ENCODE peak calls at places on chromosomes 16 and 17, in five cellular contexts. One of them, this sample, is unnamed. For H3K36me3, the result is how much of the 10 kb centered on the place peaks cover.

GRCh38 chr17:75771334-75772281 is 6.6 kb upstream of the GALK1 start:
- DNase-seq in heart right ventricle: no peak
- DNase-seq in left ventricle myocardium inferior: no peak
- DNase-seq in OCI-LY7: peak
- DNase-seq in iPS DF 6.9: no peak
- DNase-seq in this sample: no peak

GRCh38 chr17:10337976-10338375 is 34.8 kb downstream of the MYH13 start:
- DNase-seq in left ventricle myocardium inferior: no peak
- DNase-seq in OCI-LY7: no peak
- DNase-seq in iPS DF 6.9: no peak
- DNase-seq in heart right ventricle: no peak
- DNase-seq in this sample: no peak

GRCh38 chr16:2768403-2769089 is 8.5 kb downstream of the ELOB start:
- DNase-seq in heart right ventricle: no peak
- DNase-seq in left ventricle myocardium inferior: no peak
- DNase-seq in iPS DF 6.9: no peak
- DNase-seq in OCI-LY7: no peak
- DNase-seq in this sample: no peak

GRCh38 chr17:81422776-81423697 is 27.8 kb downstream of the BAHCC1 start:
- DNase-seq in heart right ventricle: peak
- DNase-seq in left ventricle myocardium inferior: peak
- DNase-seq in OCI-LY7: no peak
- DNase-seq in iPS DF 6.9: no peak
- DNase-seq in this sample: no peak

GRCh38 chr17:76446449-76447231 is 6.3 kb downstream of the UBE2O start:
- DNase-seq in left ventricle myocardium inferior: no peak
- DNase-seq in heart right ventricle: no peak
- DNase-seq in iPS DF 6.9: no peak
- DNase-seq in OCI-LY7: no peak
- DNase-seq in this sample: no peak

GRCh38 chr17:9226794-9227135 is 205.5 kb downstream of the NTN1 start:
- DNase-seq in left ventricle myocardium inferior: no peak
- DNase-seq in heart right ventricle: no peak
- DNase-seq in iPS DF 6.9: no peak
- DNase-seq in OCI-LY7: no peak
- DNase-seq in this sample: no peak

GRCh38 chr16:54931757-54932660 is 1.3 kb downstream of the IRX5 start:
- DNase-seq in iPS DF 6.9: no peak
- DNase-seq in OCI-LY7: no peak
- DNase-seq in heart right ventricle: no peak
- DNase-seq in left ventricle myocardium inferior: no peak
- DNase-seq in this sample: no peak

GRCh38 chr17:82065193-82065637 is 389 bp downstream of the DUS1L start:
- DNase-seq in heart right ventricle: no peak
- DNase-seq in OCI-LY7: no peak
- DNase-seq in iPS DF 6.9: no peak
- DNase-seq in left ventricle myocardium inferior: no peak
- DNase-seq in this sample: no peak

GRCh38 chr17:19766421-19767270 is 18.5 kb upstream of the ALDH3A1 start:
- DNase-seq in OCI-LY7: peak
- DNase-seq in left ventricle myocardium inferior: peak
- DNase-seq in iPS DF 6.9: peak
- DNase-seq in heart right ventricle: peak
- DNase-seq in this sample: peak

GRCh38 chr17:49217651-49218413 is 7.3 kb downstream of the ABI3 start:
- DNase-seq in iPS DF 6.9: no peak
- DNase-seq in heart right ventricle: peak
- DNase-seq in OCI-LY7: peak
- DNase-seq in left ventricle myocardium inferior: peak
- DNase-seq in this sample: peak

GRCh38 chr16:4330277-4330882 is 14.5 kb downstream of the GLIS2 start:
- DNase-seq in left ventricle myocardium inferior: peak
- DNase-seq in iPS DF 6.9: no peak
- DNase-seq in OCI-LY7: peak
- DNase-seq in heart right ventricle: peak
- DNase-seq in this sample: peak

GRCh38 chr17:77482375-77483127 is 341.8 kb downstream of the SEC14L1 start:
- DNase-seq in OCI-LY7: no peak
- DNase-seq in iPS DF 6.9: no peak
- DNase-seq in heart right ventricle: no peak
- DNase-seq in left ventricle myocardium inferior: no peak
- DNase-seq in this sample: no peak

GRCh38 chr17:37239690-37240344 is 136.0 kb upstream of the C17orf78 start:
- DNase-seq in OCI-LY7: peak
- DNase-seq in heart right ventricle: no peak
- DNase-seq in iPS DF 6.9: no peak
- DNase-seq in left ventricle myocardium inferior: no peak
- DNase-seq in this sample: peak

GRCh38 chr16:34078697-34079096 is 619.3 kb downstream of the TP53TG3F start:
- DNase-seq in iPS DF 6.9: no peak
- DNase-seq in heart right ventricle: no peak
- DNase-seq in OCI-LY7: no peak
- DNase-seq in left ventricle myocardium inferior: no peak
- DNase-seq in this sample: no peak

GRCh38 chr16:38941-39892 is 14.2 kb downstream of the POLR3K start:
- DNase-seq in heart right ventricle: no peak
- DNase-seq in iPS DF 6.9: no peak
- DNase-seq in OCI-LY7: peak
- DNase-seq in left ventricle myocardium inferior: no peak
- DNase-seq in this sample: peak

GRCh38 chr17:65278050-65278819 is 141.1 kb downstream of the RGS9 start:
- DNase-seq in left ventricle myocardium inferior: no peak
- DNase-seq in iPS DF 6.9: no peak
- DNase-seq in heart right ventricle: peak
- DNase-seq in OCI-LY7: peak
- DNase-seq in this sample: no peak

GRCh38 chr16:15057755-15058417 is 2.0 kb upstream of the NTAN1 start:
- DNase-seq in OCI-LY7: no peak
- DNase-seq in left ventricle myocardium inferior: no peak
- DNase-seq in iPS DF 6.9: no peak
- DNase-seq in heart right ventricle: no peak
- DNase-seq in this sample: no peak

GRCh38 chr16:57091200-57091989 is 988 bp upstream of the CPNE2 start:
- DNase-seq in OCI-LY7: no peak
- DNase-seq in heart right ventricle: peak
- DNase-seq in left ventricle myocardium inferior: peak
- DNase-seq in iPS DF 6.9: peak
- DNase-seq in this sample: no peak

GRCh38 chr17:63425478-63425877 is 20.6 kb downstream of the CYB561 start:
- DNase-seq in left ventricle myocardium inferior: peak
- DNase-seq in heart right ventricle: peak
- DNase-seq in OCI-LY7: peak
- DNase-seq in iPS DF 6.9: no peak
- DNase-seq in this sample: peak

GRCh38 chr16:51937771-51938170 is 609.2 kb downstream of the TOX3 start:
- DNase-seq in heart right ventricle: no peak
- DNase-seq in iPS DF 6.9: no peak
- DNase-seq in OCI-LY7: no peak
- DNase-seq in left ventricle myocardium inferior: no peak
- DNase-seq in this sample: no peak

GRCh38 chr16:1164975-1165374 is 12.1 kb downstream of the CACNA1H start:
- DNase-seq in left ventricle myocardium inferior: no peak
- DNase-seq in heart right ventricle: no peak
- DNase-seq in iPS DF 6.9: no peak
- DNase-seq in OCI-LY7: no peak
- DNase-seq in this sample: no peak

GRCh38 chr16:48384982-48385271 is 286 bp downstream of the SIAH1 start:
- DNase-seq in heart right ventricle: peak
- DNase-seq in left ventricle myocardium inferior: peak
- DNase-seq in OCI-LY7: no peak
- DNase-seq in iPS DF 6.9: no peak
- DNase-seq in this sample: no peak

GRCh38 chr17:72305472-72305871 is 184.7 kb downstream of the SOX9 start:
- DNase-seq in heart right ventricle: no peak
- DNase-seq in iPS DF 6.9: no peak
- DNase-seq in left ventricle myocardium inferior: no peak
- DNase-seq in OCI-LY7: no peak
- DNase-seq in this sample: no peak

GRCh38 chr17:2883544-2884203 is 87.4 kb downstream of the RAP1GAP2 start:
- DNase-seq in left ventricle myocardium inferior: peak
- DNase-seq in iPS DF 6.9: no peak
- DNase-seq in heart right ventricle: peak
- DNase-seq in OCI-LY7: no peak
- DNase-seq in this sample: no peak

GRCh38 chr17:78032166-78032565 is 73.7 kb downstream of the TNRC6C start:
- DNase-seq in iPS DF 6.9: no peak
- DNase-seq in heart right ventricle: no peak
- DNase-seq in OCI-LY7: no peak
- DNase-seq in left ventricle myocardium inferior: no peak
- DNase-seq in this sample: no peak

GRCh38 chr16:986925-987581 is 5.5 kb downstream of the SOX8 start:
- DNase-seq in left ventricle myocardium inferior: no peak
- DNase-seq in iPS DF 6.9: no peak
- DNase-seq in OCI-LY7: no peak
- DNase-seq in heart right ventricle: no peak
- DNase-seq in this sample: no peak

GRCh38 chr16:27472091-27473020 is 70.4 kb downstream of the IL21R start:
- DNase-seq in iPS DF 6.9: no peak
- DNase-seq in left ventricle myocardium inferior: no peak
- DNase-seq in heart right ventricle: no peak
- DNase-seq in OCI-LY7: no peak
- DNase-seq in this sample: no peak

GRCh38 chr17:42992872-42993271 is 5.3 kb upstream of the RPL27 start:
- DNase-seq in OCI-LY7: no peak
- DNase-seq in left ventricle myocardium inferior: no peak
- DNase-seq in iPS DF 6.9: no peak
- DNase-seq in heart right ventricle: no peak
- DNase-seq in this sample: no peak

GRCh38 chr16:14309001-14309886 is 238.1 kb downstream of the MRTFB start:
- DNase-seq in heart right ventricle: no peak
- DNase-seq in left ventricle myocardium inferior: no peak
- DNase-seq in iPS DF 6.9: no peak
- DNase-seq in OCI-LY7: peak
- DNase-seq in this sample: no peak

GRCh38 chr16:48081656-48082055 is 74.1 kb downstream of the ABCC12 start:
- DNase-seq in iPS DF 6.9: no peak
- DNase-seq in OCI-LY7: no peak
- DNase-seq in left ventricle myocardium inferior: no peak
- DNase-seq in heart right ventricle: no peak
- DNase-seq in this sample: no peak

GRCh38 chr17:27651411-27652345 is 20.7 kb downstream of the LGALS9 start:
- DNase-seq in OCI-LY7: peak
- DNase-seq in heart right ventricle: peak
- DNase-seq in left ventricle myocardium inferior: peak
- DNase-seq in iPS DF 6.9: peak
- DNase-seq in this sample: peak

GRCh38 chr16:3157229-3158013 is 22.6 kb downstream of the ZNF213 start:
- DNase-seq in heart right ventricle: peak
- DNase-seq in left ventricle myocardium inferior: peak
- DNase-seq in OCI-LY7: peak
- DNase-seq in iPS DF 6.9: no peak
- DNase-seq in this sample: peak

GRCh38 chr16:85452364-85453178 is 160.6 kb upstream of the GSE1 start:
- DNase-seq in left ventricle myocardium inferior: no peak
- DNase-seq in OCI-LY7: no peak
- DNase-seq in heart right ventricle: no peak
- DNase-seq in iPS DF 6.9: no peak
- DNase-seq in this sample: no peak

GRCh38 chr17:35514561-35514960 is 22.9 kb downstream of the SLFN12L start:
- DNase-seq in iPS DF 6.9: no peak
- DNase-seq in OCI-LY7: no peak
- DNase-seq in left ventricle myocardium inferior: no peak
- DNase-seq in heart right ventricle: no peak
- DNase-seq in this sample: no peak

GRCh38 chr17:38719284-38719942 is 10.7 kb upstream of the CISD3 start:
- DNase-seq in left ventricle myocardium inferior: no peak
- DNase-seq in heart right ventricle: no peak
- DNase-seq in OCI-LY7: no peak
- DNase-seq in iPS DF 6.9: no peak
- DNase-seq in this sample: no peak

GRCh38 chr17:38719943-38720641 is 10.0 kb upstream of the CISD3 start:
- DNase-seq in OCI-LY7: no peak
- DNase-seq in left ventricle myocardium inferior: no peak
- DNase-seq in heart right ventricle: no peak
- DNase-seq in iPS DF 6.9: peak
- DNase-seq in this sample: no peak

GRCh38 chr17:38715216-38715943 is 10.3 kb downstream of the MLLT6 start:
- DNase-seq in left ventricle myocardium inferior: no peak
- DNase-seq in heart right ventricle: no peak
- DNase-seq in OCI-LY7: no peak
- DNase-seq in iPS DF 6.9: no peak
- DNase-seq in this sample: no peak

GRCh38 chr17:38716368-38717005 is 11.4 kb downstream of the MLLT6 start:
- DNase-seq in OCI-LY7: no peak
- DNase-seq in heart right ventricle: no peak
- DNase-seq in iPS DF 6.9: no peak
- DNase-seq in left ventricle myocardium inferior: no peak
- DNase-seq in this sample: no peak

GRCh38 chr17:38717139-38717745 is 12.2 kb downstream of the MLLT6 start:
- DNase-seq in OCI-LY7: no peak
- DNase-seq in iPS DF 6.9: no peak
- DNase-seq in left ventricle myocardium inferior: no peak
- DNase-seq in heart right ventricle: no peak
- DNase-seq in this sample: no peak
- H3K36me3 ChIP-seq in OCI-LY7: half or more
- H3K36me3 ChIP-seq in iPS DF 6.9: under half
- H3K36me3 ChIP-seq in left ventricle myocardium inferior: half or more
- H3K36me3 ChIP-seq in heart right ventricle: under half
- H3K36me3 ChIP-seq in this sample: half or more

GRCh38 chr17:32490101-32490482 is 3.3 kb downstream of the CDK5R1 start:
- DNase-seq in iPS DF 6.9: no peak
- DNase-seq in left ventricle myocardium inferior: no peak
- DNase-seq in OCI-LY7: no peak
- DNase-seq in heart right ventricle: no peak
- DNase-seq in this sample: no peak
- H3K4me3 ChIP-seq in iPS DF 6.9: no peak
- H3K4me3 ChIP-seq in left ventricle myocardium inferior: no peak
- H3K4me3 ChIP-seq in OCI-LY7: no peak
- H3K4me3 ChIP-seq in heart right ventricle: no peak
- H3K4me3 ChIP-seq in this sample: peak

GRCh38 chr17:6681671-6682070 is 30.1 kb downstream of the C17orf100 start:
- DNase-seq in iPS DF 6.9: no peak
- DNase-seq in left ventricle myocardium inferior: no peak
- DNase-seq in OCI-LY7: no peak
- DNase-seq in heart right ventricle: no peak
- DNase-seq in this sample: no peak
- H3K27ac ChIP-seq in iPS DF 6.9: no peak
- H3K27ac ChIP-seq in left ventricle myocardium inferior: no peak
- H3K27ac ChIP-seq in OCI-LY7: no peak
- H3K27ac ChIP-seq in heart right ventricle: no peak
- H3K27ac ChIP-seq in this sample: no peak

GRCh38 chr16:81787659-81788058 is 8.6 kb downstream of the PLCG2 start:
- DNase-seq in OCI-LY7: no peak
- DNase-seq in iPS DF 6.9: no peak
- DNase-seq in left ventricle myocardium inferior: no peak
- DNase-seq in heart right ventricle: no peak
- DNase-seq in this sample: no peak

GRCh38 chr16:81792828-81793227 is 13.7 kb downstream of the PLCG2 start:
- DNase-seq in left ventricle myocardium inferior: no peak
- DNase-seq in iPS DF 6.9: no peak
- DNase-seq in heart right ventricle: no peak
- DNase-seq in OCI-LY7: no peak
- DNase-seq in this sample: no peak

GRCh38 chr16:81790772-81791171 is 11.7 kb downstream of the PLCG2 start:
- DNase-seq in heart right ventricle: no peak
- DNase-seq in left ventricle myocardium inferior: no peak
- DNase-seq in OCI-LY7: no peak
- DNase-seq in iPS DF 6.9: no peak
- DNase-seq in this sample: no peak

GRCh38 chr16:81786868-81787267 is 7.8 kb downstream of the PLCG2 start:
- DNase-seq in OCI-LY7: no peak
- DNase-seq in left ventricle myocardium inferior: no peak
- DNase-seq in heart right ventricle: no peak
- DNase-seq in iPS DF 6.9: no peak
- DNase-seq in this sample: no peak

GRCh38 chr16:81790277-81790676 is 11.2 kb downstream of the PLCG2 start:
- DNase-seq in iPS DF 6.9: no peak
- DNase-seq in left ventricle myocardium inferior: no peak
- DNase-seq in heart right ventricle: no peak
- DNase-seq in OCI-LY7: no peak
- DNase-seq in this sample: no peak
- H3K36me3 ChIP-seq in iPS DF 6.9: under half
- H3K36me3 ChIP-seq in left ventricle myocardium inferior: under half
- H3K36me3 ChIP-seq in heart right ventricle: under half
- H3K36me3 ChIP-seq in OCI-LY7: half or more
- H3K36me3 ChIP-seq in this sample: under half